ENCODE peak calls at places on chromosomes 4 and X, in five cellular contexts. B is aorta, U is mammary epithelial cell, N is transverse colon, I is body of pancreas. R is an unnamed sample.

GRCh38 chrX:136691028-136691809 is 43.3 kb downstream of the CD40LG start:
- DNase-seq in U (peak; percentile 54), I (no peak), B (no peak), N (no peak), R (no peak)

GRCh38 chr4:10080874-10081606 is 35.6 kb downstream of the WDR1 start:
- DNase-seq in N (no peak), I (no peak), U (no peak), B (no peak), R (no peak)

GRCh38 chr4:23889814-23890269 is at the start of gene PPARGC1A:
- DNase-seq in B (peak; percentile 69), N (peak; percentile 81), I (peak; percentile 47), U (peak; percentile 16), R (peak; percentile 66)

GRCh38 chr4:4820264-4820663 is 39.2 kb upstream of the MSX1 start:
- DNase-seq in N (no peak), B (no peak), I (no peak), U (no peak), R (peak; percentile 86)

GRCh38 chrX:35890699-35891098 is 28.8 kb upstream of the CFAP47 start:
- DNase-seq in B (no peak), U (peak; percentile 35), N (peak; percentile 38), I (peak; percentile 53), R (peak; percentile 59)

GRCh38 chr4:98566491-98567008 is 91.9 kb downstream of the TSPAN5 start:
- DNase-seq in B (no peak), U (no peak), N (no peak), I (no peak), R (peak; percentile 64)

GRCh38 chrX:138745215-138745614 is 33.7 kb upstream of the FGF13 start:
- DNase-seq in N (no peak), I (peak; percentile 9), U (peak; percentile 36), B (no peak), R (peak; percentile 25)

GRCh38 chr4:56619816-56620215 is 61.3 kb downstream of the HOPX start:
- DNase-seq in I (no peak), B (no peak), U (no peak), N (no peak), R (no peak)

GRCh38 chrX:110055616-110056015 is 52.7 kb downstream of the TMEM164 start:
- DNase-seq in N (no peak), B (no peak), I (no peak), U (no peak), R (no peak)

GRCh38 chr4:94877973-94878372 is 120.2 kb downstream of the BMPR1B start:
- DNase-seq in U (no peak), I (no peak), N (no peak), B (no peak), R (no peak)

GRCh38 chrX:41870719-41871151 is 52.6 kb downstream of the CASK start:
- DNase-seq in I (peak; percentile 18), N (peak; percentile 41), U (no peak), B (no peak), R (no peak)

GRCh38 chr4:200936-201335 is 76.6 kb downstream of the ZNF718 start:
- DNase-seq in N (no peak), U (no peak), B (no peak), I (no peak), R (no peak)

GRCh38 chr4:211033-211511 is 86.8 kb downstream of the ZNF718 start:
- DNase-seq in N (no peak), U (no peak), B (no peak), I (no peak), R (no peak)

GRCh38 chr4:205097-205756 is 80.9 kb downstream of the ZNF718 start:
- DNase-seq in B (no peak), U (no peak), I (no peak), N (no peak), R (no peak)

GRCh38 chr4:206054-206453 is 81.8 kb downstream of the ZNF718 start:
- DNase-seq in B (no peak), I (no peak), U (no peak), N (no peak), R (no peak)
- H3K9me3 ChIP-seq in B (peaks cover 4% of the 10 kb centered on the region), I (no peaks in the 10 kb centered on the region), U (peaks cover 34% of the 10 kb centered on the region), N (peaks cover 12% of the 10 kb centered on the region), R (peaks cover 29% of the 10 kb centered on the region)

GRCh38 chr4:163544407-163545038 is 50.0 kb downstream of the TMA16 start:
- DNase-seq in B (peak; percentile 86), N (peak; percentile 62), U (no peak), I (peak; percentile 53), R (peak; percentile 77)
- H3K4me3 ChIP-seq in B (no peak overlapping the region), N (peak overlapping the region; percentile 13), U (no peak overlapping the region), I (no peak overlapping the region), R (no peak overlapping the region)

GRCh38 chr4:167168611-167169010 is 65.7 kb downstream of the SPOCK3 start:
- DNase-seq in I (no peak), B (no peak), U (no peak), N (no peak), R (no peak)
- H3K27ac ChIP-seq in I (no peak overlapping the region), B (no peak overlapping the region), U (no peak overlapping the region), N (no peak overlapping the region), R (no peak overlapping the region)

GRCh38 chrX:134741801-134742200 is 83.5 kb upstream of the PLAC1 start:
- DNase-seq in I (no peak), N (no peak), B (no peak), U (no peak), R (peak; percentile 61)
- H3K9me3 ChIP-seq in I (no peaks in the 10 kb centered on the region), N (no peaks in the 10 kb centered on the region), B (no peaks in the 10 kb centered on the region), U (no peaks in the 10 kb centered on the region), R (no peaks in the 10 kb centered on the region)

GRCh38 chr4:163395758-163396157 is 52.1 kb downstream of the NPY5R start:
- DNase-seq in B (no peak), I (no peak), N (no peak), U (peak; percentile 5), R (no peak)
- H3K4me3 ChIP-seq in B (no peak overlapping the region), I (no peak overlapping the region), N (no peak overlapping the region), U (peak overlapping the region; percentile 63), R (no peak overlapping the region)

DNA sequence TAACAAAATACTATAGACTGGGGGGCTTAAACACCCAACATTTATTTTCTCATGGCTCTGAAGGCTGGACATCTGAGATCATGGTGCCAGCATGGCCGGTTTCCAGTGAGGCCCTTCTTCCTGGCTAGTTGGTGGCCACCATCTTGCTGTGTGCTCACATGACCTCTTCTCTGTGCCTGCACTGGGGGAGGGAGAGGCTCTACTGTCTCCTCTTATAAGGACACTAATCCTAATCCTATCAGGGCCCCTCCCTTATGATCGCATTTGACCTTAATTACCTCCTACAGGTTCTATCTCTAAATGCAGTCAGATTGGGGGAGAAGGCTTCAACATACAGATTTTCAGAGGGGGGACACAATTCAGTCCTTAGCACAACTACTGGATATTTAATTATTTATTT is 12.7 kb downstream of the CC2D2A start:
- DNase-seq in I (no peak), N (no peak), U (no peak), B (no peak), R (peak; percentile 91)
- H3K27ac ChIP-seq in I (no peak overlapping the region), N (no peak overlapping the region), U (no peak overlapping the region), B (no peak overlapping the region), R (peak overlapping the region; percentile 83)

DNA sequence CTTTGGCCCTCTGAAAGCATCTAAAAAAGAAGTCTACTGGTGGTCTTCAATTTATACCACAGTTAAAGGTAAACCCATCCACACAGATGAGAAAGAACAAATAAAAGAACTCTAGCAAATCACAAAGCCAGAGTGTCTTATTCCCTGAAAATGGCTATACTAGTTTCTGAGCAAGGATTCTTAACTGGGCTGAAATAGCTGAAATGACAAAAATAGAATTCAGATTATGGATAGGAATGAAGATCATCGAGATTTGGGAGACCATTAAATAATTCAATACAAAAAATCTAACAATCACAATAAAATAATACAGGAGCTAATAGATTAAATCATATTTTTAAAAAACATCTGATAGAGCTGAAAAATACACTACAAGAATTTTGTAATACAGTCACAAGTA is 11.8 kb downstream of the PF4 start:
- DNase-seq in N (no peak), U (no peak), B (no peak), I (no peak), R (no peak)
- H3K9me3 ChIP-seq in N (peaks cover 10% of the 10 kb centered on the region), U (no peaks in the 10 kb centered on the region), B (no peaks in the 10 kb centered on the region), I (no peaks in the 10 kb centered on the region), R (peaks cover 7% of the 10 kb centered on the region)

GRCh38 chrX:119573222-119573621 is 1.1 kb upstream of the UBE2A start:
- DNase-seq in B (no peak), I (no peak), N (no peak), U (no peak), R (no peak)
- H3K4me3 ChIP-seq in B (peak overlapping the region; percentile 49), I (no peak overlapping the region), N (no peak overlapping the region), U (peak overlapping the region; percentile 76), R (peak overlapping the region; percentile 80)

GRCh38 chr4:140239311-140239710 is 85.3 kb upstream of the MAML3 start:
- DNase-seq in I (no peak), B (no peak), N (no peak), U (no peak), R (peak; percentile 37)
- H3K27ac ChIP-seq in I (no peak overlapping the region), B (no peak overlapping the region), N (peak overlapping the region; percentile 92), U (no peak overlapping the region), R (peak overlapping the region; percentile 85)

GRCh38 chrX:13319953-13320352 is at the start of gene ATXN3L:
- DNase-seq in N (no peak), B (no peak), I (no peak), U (no peak), R (no peak)
- H3K9me3 ChIP-seq in N (no peaks in the 10 kb centered on the region), B (no peaks in the 10 kb centered on the region), I (no peaks in the 10 kb centered on the region), U (no peaks in the 10 kb centered on the region), R (peaks cover 10% of the 10 kb centered on the region)

R was measured in WERI-Rb-1.